ENCODE peak calls at places on chromosomes 6 and 20, in nine cellular contexts. G is cerebellar cortex, S is HS-27A, Z is NCI-H1048, I is HTR-8/SVneo, O is A549, X is cardiac septum, J is hypothalamus, U is HCT116. Y is an unnamed sample.

GRCh38 chr6:168326294-168327261 is 7.0 kb upstream of the DACT2 start:
- DNase-seq in G (no peak), S (no peak), Z (no peak), I (no peak), O (no peak), X (no peak), J (no peak), U (no peak), Y (no peak)

GRCh38 chr20:22974354-22974753 is 60.8 kb upstream of the SSTR4 start:
- DNase-seq in G (peak), S (no peak), Z (no peak), I (peak), O (no peak), X (no peak), J (no peak), U (peak), Y (no peak)

GRCh38 chr6:52953911-52954839 is 40.9 kb downstream of the GSTA4 start:
- DNase-seq in G (no peak), S (no peak), Z (no peak), I (no peak), O (no peak), X (no peak), J (no peak), U (no peak), Y (no peak)

GRCh38 chr6:15593798-15594197 is 69.0 kb downstream of the DTNBP1 start:
- DNase-seq in G (peak), S (no peak), Z (no peak), I (no peak), O (no peak), X (no peak), J (no peak), U (no peak), Y (no peak)

GRCh38 chr20:17835941-17836861 is 132.4 kb downstream of the SNX5 start:
- DNase-seq in G (no peak), S (no peak), Z (no peak), I (no peak), O (no peak), X (peak), J (no peak), U (no peak), Y (no peak)

GRCh38 chr6:54493138-54493537 is 184.9 kb downstream of the TINAG start:
- DNase-seq in G (no peak), S (no peak), Z (no peak), I (peak), O (peak), X (no peak), J (no peak), U (peak), Y (no peak)

GRCh38 chr6:158767714-158768113 is 51.5 kb downstream of the EZR start:
- DNase-seq in G (no peak), S (no peak), Z (no peak), I (no peak), O (no peak), X (peak), J (no peak), U (no peak), Y (no peak)

GRCh38 chr6:14317616-14318015 is 200.0 kb downstream of the CD83 start:
- DNase-seq in G (no peak), S (no peak), Z (no peak), I (no peak), O (no peak), X (no peak), J (no peak), U (no peak), Y (no peak)

GRCh38 chr20:60877071-60877470 is 375.0 kb upstream of the CDH4 start:
- DNase-seq in G (no peak), S (no peak), Z (no peak), I (no peak), O (no peak), X (no peak), J (no peak), U (no peak), Y (no peak)

GRCh38 chr6:19757036-19757435 is 80.1 kb upstream of the ID4 start:
- DNase-seq in G (no peak), S (no peak), Z (no peak), I (peak), O (no peak), X (no peak), J (no peak), U (no peak), Y (no peak)

GRCh38 chr6:132115714-132116366 is 164.7 kb upstream of the CCN2 start:
- DNase-seq in G (no peak), S (no peak), Z (no peak), I (no peak), O (no peak), X (no peak), J (no peak), U (no peak), Y (no peak)

GRCh38 chr6:6494677-6495076 is 93.8 kb upstream of the LY86 start:
- DNase-seq in G (peak), S (no peak), Z (no peak), I (no peak), O (peak), X (peak), J (no peak), U (peak), Y (peak)

GRCh38 chr6:44960898-44961297 is 367.2 kb upstream of the RUNX2 start:
- DNase-seq in G (no peak), S (no peak), Z (no peak), I (no peak), O (no peak), X (no peak), J (no peak), U (peak), Y (no peak)

GRCh38 chr20:37969949-37970855 is 63.1 kb downstream of the TTI1 start:
- DNase-seq in G (no peak), S (no peak), Z (no peak), I (no peak), O (no peak), X (no peak), J (no peak), U (no peak), Y (no peak)

GRCh38 chr20:19883501-19883900 is 125.4 kb downstream of the RIN2 start:
- DNase-seq in G (no peak), S (no peak), Z (no peak), I (no peak), O (no peak), X (no peak), J (no peak), U (no peak), Y (no peak)

GRCh38 chr20:29299811-29300578 is 1957.5 kb upstream of the DEFB115 start:
- DNase-seq in G (no peak), S (no peak), Z (no peak), I (no peak), O (no peak), X (no peak), J (no peak), U (no peak), Y (no peak)

GRCh38 chr6:42984924-42985475 is 630 bp downstream of the PPP2R5D start:
- DNase-seq in G (peak), S (no peak), Z (no peak), I (no peak), O (no peak), X (no peak), J (no peak), U (no peak), Y (no peak)

GRCh38 chr6:108163267-108163643 is 2.6 kb upstream of the NR2E1 start:
- DNase-seq in G (no peak), S (no peak), Z (no peak), I (no peak), O (no peak), X (no peak), J (no peak), U (peak), Y (no peak)

GRCh38 chr6:17012421-17013225 is 89.2 kb upstream of the STMND1 start:
- DNase-seq in G (no peak), S (no peak), Z (no peak), I (peak), O (no peak), X (no peak), J (no peak), U (no peak), Y (peak)

GRCh38 chr20:11902264-11902663 is 15.4 kb upstream of the BTBD3 start:
- DNase-seq in G (peak), S (peak), Z (no peak), I (no peak), O (no peak), X (no peak), J (no peak), U (no peak), Y (peak)

GRCh38 chr20:401682-402495 is 6.2 kb upstream of the RBCK1 start:
- DNase-seq in G (no peak), S (no peak), Z (no peak), I (no peak), O (peak), X (no peak), J (no peak), U (peak), Y (no peak)

GRCh38 chr20:49557449-49557848 is 10.5 kb downstream of the PTGIS start:
- DNase-seq in G (no peak), S (no peak), Z (no peak), I (no peak), O (no peak), X (no peak), J (no peak), U (no peak), Y (no peak)

GRCh38 chr20:3276400-3277015 is 37.5 kb upstream of the SLC4A11 start:
- DNase-seq in G (peak), S (no peak), Z (no peak), I (peak), O (peak), X (no peak), J (no peak), U (peak), Y (no peak)

GRCh38 chr20:57947421-57948176 is 237.8 kb upstream of the PMEPA1 start:
- DNase-seq in G (no peak), S (no peak), Z (no peak), I (no peak), O (no peak), X (no peak), J (no peak), U (no peak), Y (no peak)

GRCh38 chr20:19889011-19889953 is 127.9 kb upstream of the NAA20 start:
- DNase-seq in G (no peak), S (no peak), Z (no peak), I (peak), O (no peak), X (peak), J (peak), U (no peak), Y (no peak)

GRCh38 chr6:72580281-72580940 is 41.5 kb upstream of the KCNQ5 start:
- DNase-seq in G (peak), S (peak), Z (no peak), I (peak), O (peak), X (no peak), J (no peak), U (peak), Y (peak)

GRCh38 chr6:142692942-142693341 is 252.0 kb downstream of the HIVEP2 start:
- DNase-seq in G (peak), S (peak), Z (peak), I (peak), O (peak), X (no peak), J (peak), U (peak), Y (peak)

GRCh38 chr20:34862724-34863123 is 9.9 kb downstream of the GGT7 start:
- DNase-seq in G (no peak), S (no peak), Z (no peak), I (no peak), O (no peak), X (no peak), J (no peak), U (no peak), Y (no peak)

GRCh38 chr6:10418361-10418861 is 3.5 kb upstream of the TFAP2A start:
- DNase-seq in G (no peak), S (no peak), Z (no peak), I (no peak), O (no peak), X (no peak), J (no peak), U (no peak), Y (no peak)

GRCh38 chr6:50927816-50928215 is 109.1 kb downstream of the TFAP2B start:
- DNase-seq in G (no peak), S (peak), Z (no peak), I (no peak), O (no peak), X (no peak), J (no peak), U (no peak), Y (no peak)

GRCh38 chr6:125507987-125508655 is 206.4 kb upstream of the HDDC2 start:
- DNase-seq in G (peak), S (no peak), Z (no peak), I (no peak), O (no peak), X (no peak), J (no peak), U (no peak), Y (no peak)

GRCh38 chr6:151239603-151240035 is at the start of gene AKAP12:
- DNase-seq in G (peak), S (no peak), Z (no peak), I (no peak), O (no peak), X (no peak), J (no peak), U (no peak), Y (no peak)

GRCh38 chr6:166864333-166864732 is 92.0 kb downstream of the RNASET2 start:
- DNase-seq in G (peak), S (no peak), Z (no peak), I (no peak), O (no peak), X (no peak), J (no peak), U (no peak), Y (no peak)

GRCh38 chr6:39508513-39508912 is 186.0 kb upstream of the KCNK16 start:
- DNase-seq in G (no peak), S (no peak), Z (no peak), I (no peak), O (no peak), X (no peak), J (no peak), U (no peak), Y (no peak)

GRCh38 chr20:23406880-23407279 is 14.4 kb downstream of the NAPB start:
- DNase-seq in G (no peak), S (no peak), Z (no peak), I (no peak), O (no peak), X (no peak), J (no peak), U (no peak), Y (no peak)

GRCh38 chr6:153108320-153108719 is 22.8 kb downstream of the RGS17 start:
- DNase-seq in G (peak), S (no peak), Z (no peak), I (no peak), O (no peak), X (no peak), J (no peak), U (no peak), Y (no peak)